ENCODE peak calls at places on chromosomes 3 and 15, in five cellular contexts. One of them, this sample, is unnamed.

GRCh38 chr3:168865022-168865551 is 769.4 kb upstream of the GOLIM4 start:
- DNase-seq in BJ: no peak
- DNase-seq in A673: peak
- DNase-seq in PC-3: peak
- DNase-seq in HepG2: no peak
- DNase-seq in this sample: no peak

GRCh38 chr15:56739964-56740640 is 6.8 kb upstream of the ZNF280D start:
- DNase-seq in A673: peak
- DNase-seq in HepG2: peak
- DNase-seq in BJ: no peak
- DNase-seq in PC-3: peak
- DNase-seq in this sample: no peak

GRCh38 chr15:70504305-70504951 is 258.9 kb downstream of the UACA start:
- DNase-seq in PC-3: peak
- DNase-seq in HepG2: no peak
- DNase-seq in A673: peak
- DNase-seq in BJ: no peak
- DNase-seq in this sample: no peak

GRCh38 chr3:52443791-52444687 is 864 bp downstream of the SEMA3G start:
- DNase-seq in A673: no peak
- DNase-seq in PC-3: no peak
- DNase-seq in HepG2: no peak
- DNase-seq in BJ: no peak
- DNase-seq in this sample: no peak

GRCh38 chr3:112653209-112653871 is 12.4 kb upstream of the CCDC80 start:
- DNase-seq in HepG2: no peak
- DNase-seq in PC-3: peak
- DNase-seq in BJ: peak
- DNase-seq in A673: no peak
- DNase-seq in this sample: no peak

GRCh38 chr15:99438691-99439523 is 126.9 kb upstream of the MEF2A start:
- DNase-seq in BJ: no peak
- DNase-seq in HepG2: no peak
- DNase-seq in A673: no peak
- DNase-seq in PC-3: no peak
- DNase-seq in this sample: peak

GRCh38 chr3:187943677-187944390 is 198.6 kb upstream of the BCL6 start:
- DNase-seq in BJ: no peak
- DNase-seq in HepG2: peak
- DNase-seq in A673: no peak
- DNase-seq in PC-3: peak
- DNase-seq in this sample: no peak

GRCh38 chr15:83288381-83288801 is 3.9 kb upstream of the BNC1 start:
- DNase-seq in HepG2: no peak
- DNase-seq in BJ: no peak
- DNase-seq in A673: no peak
- DNase-seq in PC-3: peak
- DNase-seq in this sample: no peak

GRCh38 chr15:96270581-96271172 is 59.8 kb upstream of the NR2F2 start:
- DNase-seq in HepG2: peak
- DNase-seq in PC-3: peak
- DNase-seq in BJ: no peak
- DNase-seq in A673: no peak
- DNase-seq in this sample: peak

GRCh38 chr15:59892995-59893394 is 111.1 kb upstream of the FOXB1 start:
- DNase-seq in A673: peak
- DNase-seq in PC-3: peak
- DNase-seq in HepG2: no peak
- DNase-seq in BJ: no peak
- DNase-seq in this sample: no peak

GRCh38 chr3:195764961-195765706 is 44.4 kb downstream of the MUC20 start:
- DNase-seq in BJ: no peak
- DNase-seq in HepG2: no peak
- DNase-seq in A673: no peak
- DNase-seq in PC-3: no peak
- DNase-seq in this sample: no peak

GRCh38 chr3:62201438-62202035 is 171.8 kb downstream of the FEZF2 start:
- DNase-seq in PC-3: peak
- DNase-seq in A673: peak
- DNase-seq in HepG2: peak
- DNase-seq in BJ: no peak
- DNase-seq in this sample: no peak

GRCh38 chr3:110929811-110930210 is 141.8 kb upstream of the NECTIN3 start:
- DNase-seq in PC-3: no peak
- DNase-seq in HepG2: no peak
- DNase-seq in BJ: no peak
- DNase-seq in A673: no peak
- DNase-seq in this sample: no peak

GRCh38 chr3:188944108-188944507 is 227.7 kb upstream of the TPRG1 start:
- DNase-seq in BJ: no peak
- DNase-seq in PC-3: no peak
- DNase-seq in A673: no peak
- DNase-seq in HepG2: no peak
- DNase-seq in this sample: no peak

GRCh38 chr3:70736009-70736408 is 423.6 kb upstream of the MDFIC2 start:
- DNase-seq in A673: no peak
- DNase-seq in PC-3: peak
- DNase-seq in HepG2: no peak
- DNase-seq in BJ: no peak
- DNase-seq in this sample: no peak

GRCh38 chr3:13557926-13558325 is 9.0 kb downstream of the FBLN2 start:
- DNase-seq in BJ: no peak
- DNase-seq in PC-3: no peak
- DNase-seq in HepG2: no peak
- DNase-seq in A673: no peak
- DNase-seq in this sample: no peak

GRCh38 chr3:147513785-147514184 is 104.6 kb downstream of the ZIC1 start:
- DNase-seq in HepG2: no peak
- DNase-seq in PC-3: no peak
- DNase-seq in BJ: no peak
- DNase-seq in A673: peak
- DNase-seq in this sample: no peak

GRCh38 chr3:115436767-115437301 is 186.5 kb upstream of the GAP43 start:
- DNase-seq in A673: peak
- DNase-seq in HepG2: peak
- DNase-seq in PC-3: peak
- DNase-seq in BJ: peak
- DNase-seq in this sample: peak

GRCh38 chr3:3201584-3201983 is 22.1 kb upstream of the CRBN start:
- DNase-seq in PC-3: no peak
- DNase-seq in A673: no peak
- DNase-seq in BJ: no peak
- DNase-seq in HepG2: no peak
- DNase-seq in this sample: no peak

GRCh38 chr3:71132995-71133730 is 450.4 kb downstream of the FOXP1 start:
- DNase-seq in HepG2: no peak
- DNase-seq in A673: no peak
- DNase-seq in PC-3: no peak
- DNase-seq in BJ: no peak
- DNase-seq in this sample: no peak

GRCh38 chr15:89167267-89168176 is 53.9 kb downstream of the RLBP1 start:
- DNase-seq in A673: peak
- DNase-seq in BJ: peak
- DNase-seq in PC-3: peak
- DNase-seq in HepG2: peak
- DNase-seq in this sample: peak

GRCh38 chr3:162082516-162082915 is 585.9 kb downstream of the OTOL1 start:
- DNase-seq in PC-3: no peak
- DNase-seq in A673: no peak
- DNase-seq in HepG2: no peak
- DNase-seq in BJ: peak
- DNase-seq in this sample: no peak

GRCh38 chr3:66642484-66642883 is 141.7 kb upstream of the LRIG1 start:
- DNase-seq in HepG2: no peak
- DNase-seq in PC-3: no peak
- DNase-seq in BJ: no peak
- DNase-seq in A673: no peak
- DNase-seq in this sample: no peak

GRCh38 chr3:147662705-147663104 is 253.5 kb downstream of the ZIC1 start:
- DNase-seq in BJ: no peak
- DNase-seq in A673: no peak
- DNase-seq in PC-3: no peak
- DNase-seq in HepG2: no peak
- DNase-seq in this sample: no peak

GRCh38 chr15:93422476-93422875 is 333.5 kb upstream of the RGMA start:
- DNase-seq in BJ: no peak
- DNase-seq in PC-3: no peak
- DNase-seq in A673: no peak
- DNase-seq in HepG2: no peak
- DNase-seq in this sample: no peak

GRCh38 chr3:190514163-190515153 is 573 bp downstream of the IL1RAP start:
- DNase-seq in PC-3: peak
- DNase-seq in A673: peak
- DNase-seq in HepG2: peak
- DNase-seq in BJ: no peak
- DNase-seq in this sample: no peak

GRCh38 chr3:190513409-190514162 is at the start of gene IL1RAP:
- DNase-seq in A673: peak
- DNase-seq in PC-3: peak
- DNase-seq in BJ: peak
- DNase-seq in HepG2: peak
- DNase-seq in this sample: peak

GRCh38 chr3:190516416-190516815 is 2.5 kb downstream of the IL1RAP start:
- DNase-seq in HepG2: no peak
- DNase-seq in BJ: no peak
- DNase-seq in A673: no peak
- DNase-seq in PC-3: peak
- DNase-seq in this sample: no peak

GRCh38 chr3:190519886-190520285 is 6.0 kb downstream of the IL1RAP start:
- DNase-seq in A673: no peak
- DNase-seq in PC-3: peak
- DNase-seq in HepG2: no peak
- DNase-seq in BJ: no peak
- DNase-seq in this sample: no peak

DNA sequence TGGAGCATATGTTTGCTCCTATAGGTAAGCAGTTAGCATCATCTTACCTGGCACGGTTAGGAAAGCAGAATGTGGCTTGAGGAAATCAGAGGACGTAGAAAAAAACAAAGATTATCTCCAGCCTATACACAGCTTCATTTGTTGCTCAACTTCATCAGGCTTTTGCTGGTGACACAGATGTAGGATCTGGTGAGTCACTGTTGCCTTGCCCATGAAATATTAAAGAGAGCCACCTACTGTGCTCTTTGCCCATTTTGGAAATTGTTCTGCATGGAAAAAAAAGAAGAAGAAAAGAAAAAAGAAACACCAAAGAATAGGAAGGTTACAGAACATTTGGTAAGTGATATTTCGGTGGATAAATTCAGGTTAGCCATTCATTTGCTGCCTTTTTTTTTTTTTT is 3.8 kb downstream of the IL1RAP start:
- DNase-seq in HepG2: no peak
- DNase-seq in PC-3: peak
- DNase-seq in BJ: no peak
- DNase-seq in A673: peak
- DNase-seq in this sample: no peak
- H3K4me3 ChIP-seq in HepG2: no peak
- H3K4me3 ChIP-seq in PC-3: peak
- H3K4me3 ChIP-seq in BJ: no peak
- H3K4me3 ChIP-seq in A673: peak
- H3K4me3 ChIP-seq in this sample: no peak

GRCh38 chr15:52730163-52730562 is 51.0 kb upstream of the ATOSA start:
- DNase-seq in BJ: peak
- DNase-seq in PC-3: peak
- DNase-seq in A673: peak
- DNase-seq in HepG2: no peak
- DNase-seq in this sample: no peak
- TF ChIP-seq CTCF in BJ: no peak
- TF ChIP-seq CTCF in PC-3: no peak
- TF ChIP-seq CTCF in A673: peak
- TF ChIP-seq CTCF in HepG2: no peak
- TF ChIP-seq CTCF in this sample: no peak

GRCh38 chr3:46085421-46086082 is 58.3 kb upstream of the XCR1 start:
- DNase-seq in PC-3: no peak
- DNase-seq in HepG2: no peak
- DNase-seq in A673: no peak
- DNase-seq in BJ: no peak
- DNase-seq in this sample: no peak

GRCh38 chr3:46083956-46084355 is 56.7 kb upstream of the XCR1 start:
- DNase-seq in A673: no peak
- DNase-seq in PC-3: peak
- DNase-seq in BJ: no peak
- DNase-seq in HepG2: no peak
- DNase-seq in this sample: no peak

GRCh38 chr3:46082021-46082420 is 54.7 kb upstream of the XCR1 start:
- DNase-seq in PC-3: peak
- DNase-seq in HepG2: no peak
- DNase-seq in BJ: no peak
- DNase-seq in A673: no peak
- DNase-seq in this sample: no peak

GRCh38 chr3:46080124-46080991 is 53.1 kb upstream of the XCR1 start:
- DNase-seq in BJ: no peak
- DNase-seq in HepG2: no peak
- DNase-seq in A673: no peak
- DNase-seq in PC-3: peak
- DNase-seq in this sample: no peak

GRCh38 chr3:46082849-46083248 is 55.6 kb upstream of the XCR1 start:
- DNase-seq in BJ: no peak
- DNase-seq in HepG2: no peak
- DNase-seq in PC-3: peak
- DNase-seq in A673: no peak
- DNase-seq in this sample: no peak
- H3K4me3 ChIP-seq in BJ: no peak
- H3K4me3 ChIP-seq in HepG2: no peak
- H3K4me3 ChIP-seq in PC-3: peak
- H3K4me3 ChIP-seq in A673: no peak
- H3K4me3 ChIP-seq in this sample: no peak

GRCh38 chr3:42661593-42662022 is 8.1 kb downstream of the ZBTB47 start:
- DNase-seq in BJ: no peak
- DNase-seq in PC-3: no peak
- DNase-seq in HepG2: no peak
- DNase-seq in A673: no peak
- DNase-seq in this sample: no peak

GRCh38 chr3:42659451-42660130 is 6.1 kb downstream of the ZBTB47 start:
- DNase-seq in A673: no peak
- DNase-seq in BJ: no peak
- DNase-seq in PC-3: no peak
- DNase-seq in HepG2: no peak
- DNase-seq in this sample: no peak

GRCh38 chr3:42660131-42660715 is 6.7 kb downstream of the ZBTB47 start:
- DNase-seq in A673: no peak
- DNase-seq in HepG2: no peak
- DNase-seq in PC-3: no peak
- DNase-seq in BJ: no peak
- DNase-seq in this sample: no peak

GRCh38 chr3:42662037-42662812 is 8.7 kb downstream of the ZBTB47 start:
- DNase-seq in BJ: no peak
- DNase-seq in PC-3: no peak
- DNase-seq in A673: no peak
- DNase-seq in HepG2: no peak
- DNase-seq in this sample: no peak

DNA sequence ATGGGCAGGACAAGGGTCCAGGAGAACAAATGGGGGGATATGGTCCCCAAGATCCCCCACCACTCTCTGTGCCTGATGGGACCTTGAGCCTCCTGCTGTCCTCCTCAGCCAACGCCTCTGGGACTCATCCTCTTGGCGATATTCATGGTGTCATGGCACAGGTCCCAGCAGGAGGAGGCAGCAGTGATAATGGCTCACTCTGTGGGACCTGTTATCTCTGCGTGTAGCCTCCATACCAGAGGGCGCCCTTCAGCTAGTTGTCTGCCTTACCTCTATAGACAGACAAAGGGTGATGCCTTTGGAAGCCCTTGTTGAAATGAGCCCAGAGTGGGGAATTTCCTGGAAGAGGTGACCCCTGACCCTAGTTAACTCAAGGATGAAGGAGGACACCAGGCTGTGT is 7.4 kb downstream of the ZBTB47 start:
- DNase-seq in PC-3: no peak
- DNase-seq in A673: no peak
- DNase-seq in BJ: no peak
- DNase-seq in HepG2: peak
- DNase-seq in this sample: no peak
- TF ChIP-seq CTCF in PC-3: peak
- TF ChIP-seq CTCF in A673: no peak
- TF ChIP-seq CTCF in BJ: no peak
- TF ChIP-seq CTCF in HepG2: peak
- TF ChIP-seq CTCF in this sample: no peak

This sample was measured in retinal pigment epithelial cell.